ENCODE peak calls at places on chromosomes 7 and 10, in ten cellular contexts. One of them, this sample, is unnamed.

GRCh38 chr7:30678805-30679204 is 3.5 kb downstream of the CRHR2 start:
- DNase-seq in heart right ventricle: no peak
- DNase-seq in testis: no peak
- DNase-seq in stimulated activated CD4-positive, alpha-beta T cell treated with anti-CD3 and anti-CD28 coated beads, Interleukin-2, amount 100 ng/mL, for 48 hours: no peak
- DNase-seq in T-helper 1 cell: no peak
- DNase-seq in AG09309: no peak
- DNase-seq in head of caudate nucleus: no peak
- DNase-seq in GM12865: no peak
- DNase-seq in activated T-cell treated with anti-CD3 and anti-CD28 coated beads for 1 hour: no peak
- DNase-seq in esophagus squamous epithelium: no peak
- DNase-seq in this sample: no peak

GRCh38 chr7:7996568-7996967 is 28.0 kb downstream of the GLCCI1 start:
- DNase-seq in activated T-cell treated with anti-CD3 and anti-CD28 coated beads for 1 hour: no peak
- DNase-seq in stimulated activated CD4-positive, alpha-beta T cell treated with anti-CD3 and anti-CD28 coated beads, Interleukin-2, amount 100 ng/mL, for 48 hours: no peak
- DNase-seq in esophagus squamous epithelium: no peak
- DNase-seq in testis: no peak
- DNase-seq in head of caudate nucleus: no peak
- DNase-seq in T-helper 1 cell: no peak
- DNase-seq in AG09309: no peak
- DNase-seq in heart right ventricle: no peak
- DNase-seq in GM12865: peak; percentile 63
- DNase-seq in this sample: peak; percentile 7

GRCh38 chr7:157299613-157300405 is 37.0 kb upstream of the DNAJB6 start:
- DNase-seq in testis: no peak
- DNase-seq in AG09309: no peak
- DNase-seq in GM12865: no peak
- DNase-seq in activated T-cell treated with anti-CD3 and anti-CD28 coated beads for 1 hour: no peak
- DNase-seq in stimulated activated CD4-positive, alpha-beta T cell treated with anti-CD3 and anti-CD28 coated beads, Interleukin-2, amount 100 ng/mL, for 48 hours: no peak
- DNase-seq in head of caudate nucleus: no peak
- DNase-seq in esophagus squamous epithelium: no peak
- DNase-seq in T-helper 1 cell: no peak
- DNase-seq in heart right ventricle: no peak
- DNase-seq in this sample: no peak

GRCh38 chr7:12066561-12066960 is 144.5 kb upstream of the TMEM106B start:
- DNase-seq in esophagus squamous epithelium: no peak
- DNase-seq in testis: no peak
- DNase-seq in AG09309: no peak
- DNase-seq in heart right ventricle: no peak
- DNase-seq in T-helper 1 cell: no peak
- DNase-seq in GM12865: no peak
- DNase-seq in stimulated activated CD4-positive, alpha-beta T cell treated with anti-CD3 and anti-CD28 coated beads, Interleukin-2, amount 100 ng/mL, for 48 hours: no peak
- DNase-seq in activated T-cell treated with anti-CD3 and anti-CD28 coated beads for 1 hour: no peak
- DNase-seq in head of caudate nucleus: no peak
- DNase-seq in this sample: no peak

GRCh38 chr10:74058658-74059057 is 60.7 kb downstream of the VCL start:
- DNase-seq in head of caudate nucleus: no peak
- DNase-seq in testis: no peak
- DNase-seq in T-helper 1 cell: no peak
- DNase-seq in stimulated activated CD4-positive, alpha-beta T cell treated with anti-CD3 and anti-CD28 coated beads, Interleukin-2, amount 100 ng/mL, for 48 hours: no peak
- DNase-seq in esophagus squamous epithelium: no peak
- DNase-seq in AG09309: no peak
- DNase-seq in activated T-cell treated with anti-CD3 and anti-CD28 coated beads for 1 hour: no peak
- DNase-seq in heart right ventricle: no peak
- DNase-seq in GM12865: peak; percentile 59
- DNase-seq in this sample: no peak

GRCh38 chr7:135260930-135261721 is 27.5 kb downstream of the STRA8 start:
- DNase-seq in testis: peak; percentile 67
- DNase-seq in stimulated activated CD4-positive, alpha-beta T cell treated with anti-CD3 and anti-CD28 coated beads, Interleukin-2, amount 100 ng/mL, for 48 hours: no peak
- DNase-seq in heart right ventricle: no peak
- DNase-seq in GM12865: no peak
- DNase-seq in T-helper 1 cell: no peak
- DNase-seq in AG09309: no peak
- DNase-seq in esophagus squamous epithelium: no peak
- DNase-seq in activated T-cell treated with anti-CD3 and anti-CD28 coated beads for 1 hour: no peak
- DNase-seq in head of caudate nucleus: peak; percentile 19
- DNase-seq in this sample: no peak

GRCh38 chr7:100570954-100571828 is 2.5 kb downstream of the SAP25 start:
- DNase-seq in AG09309: no peak
- DNase-seq in heart right ventricle: no peak
- DNase-seq in head of caudate nucleus: no peak
- DNase-seq in esophagus squamous epithelium: no peak
- DNase-seq in activated T-cell treated with anti-CD3 and anti-CD28 coated beads for 1 hour: no peak
- DNase-seq in T-helper 1 cell: no peak
- DNase-seq in GM12865: no peak
- DNase-seq in stimulated activated CD4-positive, alpha-beta T cell treated with anti-CD3 and anti-CD28 coated beads, Interleukin-2, amount 100 ng/mL, for 48 hours: no peak
- DNase-seq in testis: no peak
- DNase-seq in this sample: no peak

GRCh38 chr7:141562036-141562435 is 10.8 kb downstream of the AGK start:
- DNase-seq in heart right ventricle: no peak
- DNase-seq in testis: no peak
- DNase-seq in GM12865: no peak
- DNase-seq in AG09309: no peak
- DNase-seq in esophagus squamous epithelium: no peak
- DNase-seq in stimulated activated CD4-positive, alpha-beta T cell treated with anti-CD3 and anti-CD28 coated beads, Interleukin-2, amount 100 ng/mL, for 48 hours: no peak
- DNase-seq in T-helper 1 cell: no peak
- DNase-seq in activated T-cell treated with anti-CD3 and anti-CD28 coated beads for 1 hour: no peak
- DNase-seq in head of caudate nucleus: no peak
- DNase-seq in this sample: no peak

GRCh38 chr10:35040761-35041501 is 49.2 kb downstream of the CUL2 start:
- DNase-seq in T-helper 1 cell: no peak
- DNase-seq in heart right ventricle: no peak
- DNase-seq in stimulated activated CD4-positive, alpha-beta T cell treated with anti-CD3 and anti-CD28 coated beads, Interleukin-2, amount 100 ng/mL, for 48 hours: no peak
- DNase-seq in testis: no peak
- DNase-seq in head of caudate nucleus: no peak
- DNase-seq in esophagus squamous epithelium: no peak
- DNase-seq in GM12865: no peak
- DNase-seq in activated T-cell treated with anti-CD3 and anti-CD28 coated beads for 1 hour: no peak
- DNase-seq in AG09309: peak; percentile 33
- DNase-seq in this sample: no peak

GRCh38 chr7:136654406-136654805 is 214.0 kb upstream of the CHRM2 start:
- DNase-seq in activated T-cell treated with anti-CD3 and anti-CD28 coated beads for 1 hour: no peak
- DNase-seq in head of caudate nucleus: no peak
- DNase-seq in heart right ventricle: no peak
- DNase-seq in esophagus squamous epithelium: no peak
- DNase-seq in T-helper 1 cell: no peak
- DNase-seq in testis: no peak
- DNase-seq in GM12865: no peak
- DNase-seq in stimulated activated CD4-positive, alpha-beta T cell treated with anti-CD3 and anti-CD28 coated beads, Interleukin-2, amount 100 ng/mL, for 48 hours: no peak
- DNase-seq in AG09309: no peak
- DNase-seq in this sample: no peak

GRCh38 chr10:103394180-103394579 is 2.1 kb downstream of the ATP5MK start:
- DNase-seq in GM12865: no peak
- DNase-seq in testis: no peak
- DNase-seq in heart right ventricle: no peak
- DNase-seq in activated T-cell treated with anti-CD3 and anti-CD28 coated beads for 1 hour: no peak
- DNase-seq in AG09309: no peak
- DNase-seq in stimulated activated CD4-positive, alpha-beta T cell treated with anti-CD3 and anti-CD28 coated beads, Interleukin-2, amount 100 ng/mL, for 48 hours: no peak
- DNase-seq in head of caudate nucleus: no peak
- DNase-seq in esophagus squamous epithelium: no peak
- DNase-seq in T-helper 1 cell: no peak
- DNase-seq in this sample: no peak

This sample was measured in GM04504.